ENCODE peak calls at places on chromosome 5, in six cellular contexts. N is H9, X is IMR-90, V is neuronal stem cell, R is H1, B is mesendoderm. A is an unnamed sample.

GRCh38 chr5:50666261-50667078 is at the start of gene PARP8:
- DNase-seq in X (peak), R (peak), B (peak), V (peak), N (peak), A (peak)

GRCh38 chr5:74648835-74649286 is 8.3 kb upstream of the ENC1 start:
- DNase-seq in B (peak), X (peak), N (no peak), V (peak), R (no peak), A (peak)

GRCh38 chr5:17991775-17992174 is 357.5 kb downstream of the TAF11L14 start:
- DNase-seq in R (no peak), B (no peak), N (no peak), V (no peak), X (no peak), A (no peak)

GRCh38 chr5:6597557-6597956 is 35.3 kb downstream of the NSUN2 start:
- DNase-seq in N (no peak), X (no peak), R (no peak), B (no peak), V (no peak), A (no peak)

GRCh38 chr5:111254613-111255012 is 30.4 kb downstream of the CAMK4 start:
- DNase-seq in X (peak), B (no peak), R (no peak), V (no peak), N (no peak), A (peak)

GRCh38 chr5:177300236-177300880 is 3.2 kb downstream of the RAB24 start:
- DNase-seq in V (no peak), X (peak), B (peak), N (peak), R (no peak), A (peak)

GRCh38 chr5:87650284-87650683 is 237.6 kb upstream of the CCNH start:
- DNase-seq in R (no peak), N (no peak), B (no peak), V (no peak), X (no peak), A (no peak)

GRCh38 chr5:51810592-51810991 is 427.3 kb downstream of the ISL1 start:
- DNase-seq in B (no peak), X (no peak), R (no peak), V (no peak), N (no peak), A (no peak)

GRCh38 chr5:135333737-135334515 is 65.1 kb downstream of the MACROH2A1 start:
- DNase-seq in V (no peak), N (no peak), B (no peak), X (peak), R (no peak), A (no peak)

GRCh38 chr5:97142521-97143254 is at the start of gene LIX1:
- DNase-seq in V (peak), N (peak), R (peak), B (peak), X (peak), A (peak)

GRCh38 chr5:38772471-38772870 is 73.3 kb upstream of the OSMR start:
- DNase-seq in V (no peak), R (no peak), N (no peak), B (no peak), X (no peak), A (no peak)

GRCh38 chr5:116472274-116472673 is 102.3 kb downstream of the SEMA6A start:
- DNase-seq in R (no peak), B (no peak), N (no peak), X (no peak), V (no peak), A (no peak)

GRCh38 chr5:113447651-113448050 is 12.9 kb upstream of the TSSK1B start:
- DNase-seq in B (no peak), V (peak), X (no peak), R (no peak), N (no peak), A (no peak)

GRCh38 chr5:154118832-154119442 is 71.6 kb upstream of the GALNT10 start:
- DNase-seq in R (no peak), B (no peak), N (no peak), X (peak), V (no peak), A (no peak)

GRCh38 chr5:133664422-133664821 is 52.1 kb upstream of the FSTL4 start:
- DNase-seq in X (peak), N (no peak), R (peak), B (no peak), V (no peak), A (peak)

GRCh38 chr5:131589510-131590348 is 45.3 kb downstream of the RAPGEF6 start:
- DNase-seq in R (peak), N (peak), B (peak), V (peak), X (peak), A (peak)

GRCh38 chr5:27523629-27524028 is 485.2 kb upstream of the CDH9 start:
- DNase-seq in R (no peak), N (no peak), V (no peak), B (no peak), X (no peak), A (no peak)

GRCh38 chr5:138844812-138845513 is 30.2 kb downstream of the LRRTM2 start:
- DNase-seq in R (no peak), X (peak), N (no peak), V (no peak), B (no peak), A (peak)

GRCh38 chr5:21573915-21574314 is 1279.2 kb downstream of the CDH12 start:
- DNase-seq in V (no peak), B (no peak), R (no peak), X (no peak), N (no peak), A (no peak)

GRCh38 chr5:137182576-137182975 is 316.6 kb downstream of the SPOCK1 start:
- DNase-seq in R (no peak), B (no peak), X (no peak), N (no peak), V (no peak), A (no peak)

GRCh38 chr5:178242416-178242815 is 9.8 kb upstream of the PHYKPL start:
- DNase-seq in V (no peak), N (no peak), R (no peak), B (no peak), X (no peak), A (no peak)

GRCh38 chr5:82812575-82812974 is 264.6 kb downstream of the TMEM167A start:
- DNase-seq in B (no peak), R (no peak), N (no peak), V (no peak), X (peak), A (peak)

GRCh38 chr5:142674438-142675210 is 11.3 kb downstream of the FGF1 start:
- DNase-seq in V (no peak), B (no peak), R (no peak), X (peak), N (no peak), A (peak)

GRCh38 chr5:50965621-50966362 is 299.4 kb downstream of the PARP8 start:
- DNase-seq in V (peak), N (peak), R (peak), X (no peak), B (peak), A (no peak)

GRCh38 chr5:137710086-137710485 is 25.8 kb downstream of the KLHL3 start:
- DNase-seq in N (no peak), X (peak), R (no peak), V (no peak), B (peak), A (peak)

GRCh38 chr5:170468633-170469032 is 35.2 kb upstream of the KCNIP1 start:
- DNase-seq in B (no peak), X (no peak), N (no peak), R (peak), V (no peak), A (no peak)

GRCh38 chr5:79093762-79094161 is 17.8 kb upstream of the BHMT start:
- DNase-seq in X (no peak), B (peak), V (no peak), R (no peak), N (no peak), A (no peak)

GRCh38 chr5:6434737-6435136 is 13.9 kb upstream of the UBE2QL1 start:
- DNase-seq in B (no peak), X (no peak), R (no peak), N (no peak), V (no peak), A (no peak)

GRCh38 chr5:82351754-82352145 is 73.6 kb upstream of the RPS23 start:
- DNase-seq in B (peak), V (peak), R (no peak), X (peak), N (no peak), A (peak)

GRCh38 chr5:79135790-79136553 is 24.4 kb downstream of the BHMT start:
- DNase-seq in V (no peak), X (no peak), N (peak), B (no peak), R (no peak), A (no peak)

GRCh38 chr5:119323630-119324000 is 32.2 kb upstream of the TNFAIP8 start:
- DNase-seq in R (no peak), B (peak), V (no peak), X (peak), N (no peak), A (peak)

GRCh38 chr5:142544946-142545652 is 140.8 kb downstream of the FGF1 start:
- DNase-seq in N (no peak), B (peak), R (no peak), V (no peak), X (peak), A (peak)

GRCh38 chr5:133247881-133248642 is 196.2 kb downstream of the HSPA4 start:
- DNase-seq in X (peak), V (peak), N (peak), B (peak), R (peak), A (peak)

GRCh38 chr5:132065351-132065937 is 5.0 kb downstream of the IL3 start:
- DNase-seq in R (peak), B (peak), V (peak), X (peak), N (peak), A (peak)

GRCh38 chr5:56314536-56314935 is 81.4 kb upstream of the ANKRD55 start:
- DNase-seq in X (no peak), V (no peak), N (peak), B (no peak), R (no peak), A (no peak)

GRCh38 chr5:133754575-133755169 is 142.3 kb upstream of the FSTL4 start:
- DNase-seq in X (peak), N (peak), R (peak), V (peak), B (peak), A (peak)

GRCh38 chr5:134592141-134592746 is 40.4 kb downstream of the SAR1B start:
- DNase-seq in X (peak), V (no peak), N (peak), B (peak), R (peak), A (peak)

DNA sequence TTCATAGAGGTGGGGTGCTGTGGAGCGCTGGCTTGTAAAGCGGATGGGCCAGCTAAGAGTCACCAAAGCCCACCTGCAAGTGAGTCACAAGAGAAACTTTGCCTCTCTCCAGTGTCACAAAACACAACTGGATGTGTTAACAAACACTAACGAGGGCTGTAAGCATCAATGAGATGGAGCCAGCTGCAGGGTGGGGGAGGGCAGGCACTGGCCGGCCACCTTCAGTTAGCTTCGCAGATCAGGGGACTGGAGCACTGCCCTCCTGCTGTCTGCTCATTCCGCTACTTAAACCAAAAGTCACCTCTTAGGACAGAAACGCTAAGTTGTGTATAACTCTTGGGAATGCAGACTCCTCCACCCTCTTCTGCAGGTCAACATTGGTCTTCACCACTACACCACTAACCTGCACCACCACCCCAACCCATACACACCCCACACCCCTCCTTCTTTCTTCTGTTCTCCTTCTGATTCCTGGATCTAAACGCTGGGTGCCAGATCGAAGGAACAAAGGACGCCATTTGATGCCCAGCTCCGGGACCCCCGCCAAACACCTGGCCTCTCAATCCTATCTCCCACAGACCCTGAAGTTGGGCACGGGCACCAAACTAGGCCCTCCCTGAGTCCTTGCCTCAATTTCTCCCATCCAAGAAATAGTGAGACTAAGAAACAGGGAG is 2.1 kb downstream of the ARSI start:
- DNase-seq in X (no peak), N (no peak), V (no peak), R (no peak), B (peak), A (no peak)
- H2BK15ac ChIP-seq in X (peak), N (no peak), V (no peak), R (no peak), B (no peak), A (no peak)

GRCh38 chr5:57779383-57780223 is 297.0 kb upstream of the ACTBL2 start:
- DNase-seq in B (peak), R (peak), V (peak), N (peak), X (peak), A (peak)
- H3K27ac ChIP-seq in B (no peak), R (no peak), V (no peak), N (no peak), X (peak), A (no peak)

DNA sequence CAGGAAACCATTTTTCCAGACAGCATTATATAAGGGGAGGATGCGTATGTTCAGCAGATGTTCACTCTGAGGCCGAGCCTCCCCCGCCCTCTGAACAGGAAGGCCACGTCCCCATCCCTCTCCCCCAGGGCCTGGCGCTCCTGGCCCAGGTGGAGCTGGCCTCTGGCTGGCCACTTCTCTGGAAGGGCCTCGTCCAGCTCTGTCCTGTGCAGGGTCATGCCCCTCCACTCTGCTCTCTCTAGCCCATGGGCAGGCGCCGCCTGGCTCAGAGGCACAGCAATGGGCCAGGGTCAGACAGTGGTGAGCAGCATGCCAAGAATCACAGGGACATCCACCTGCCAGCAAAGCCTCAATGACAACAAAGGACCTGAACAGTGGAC is 34.2 kb downstream of the ADAMTS2 start:
- DNase-seq in R (no peak), X (no peak), B (no peak), V (no peak), N (no peak), A (no peak)
- H2BK15ac ChIP-seq in R (no peak), X (no peak), B (no peak), V (peak), N (no peak), A (no peak)

GRCh38 chr5:88659529-88660325 is 223.3 kb downstream of the MEF2C start:
- DNase-seq in B (peak), R (peak), X (no peak), N (peak), V (peak), A (no peak)
- H3K27ac ChIP-seq in B (no peak), R (no peak), X (no peak), N (no peak), V (no peak), A (no peak)

A was measured in mesenchymal stem cell.